ENCODE peak calls at places on chromosome 19, in five cellular contexts. R is mammary epithelial cell, Z is endodermal cell, A is colonic mucosa, C is GM23248. V is an unnamed sample.
A peak's percentile ranks its signal among the peaks of the same experiment; 100 is the strongest.

GRCh38 chr19:50490411-50490811 is 13.8 kb upstream of the GARIN5A start:
- DNase-seq in Z (peak; percentile 39), A (no peak), C (no peak), R (no peak), V (no peak)

GRCh38 chr19:14407889-14408640 is 11.1 kb downstream of the DDX39A start:
- DNase-seq in A (peak; percentile 90), Z (no peak), C (no peak), R (no peak), V (no peak)

GRCh38 chr19:16266586-16266942 is 58.1 kb upstream of the KLF2 start:
- DNase-seq in Z (no peak), C (no peak), R (no peak), A (no peak), V (no peak)

GRCh38 chr19:38737921-38738731 is 6.1 kb downstream of the CAPN12 start:
- DNase-seq in C (no peak), Z (peak; percentile 51), A (no peak), R (peak; percentile 0), V (no peak)

GRCh38 chr19:17235618-17236413 is 9.8 kb downstream of the OCEL1 start:
- DNase-seq in Z (peak; percentile 85), R (peak; percentile 61), C (peak; percentile 90), A (peak; percentile 68), V (peak; percentile 78)

GRCh38 chr19:15112385-15112784 is 5.2 kb downstream of the SYDE1 start:
- DNase-seq in C (peak; percentile 30), R (peak; percentile 47), Z (peak; percentile 81), A (no peak), V (peak; percentile 75)

GRCh38 chr19:56191115-56191514 is 6.5 kb downstream of the ZSCAN5B start:
- DNase-seq in C (no peak), R (no peak), A (no peak), Z (peak; percentile 63), V (peak; percentile 40)

GRCh38 chr19:40954573-40954972 is 36.5 kb upstream of the CYP2B6 start:
- DNase-seq in C (no peak), A (no peak), R (no peak), Z (no peak), V (peak; percentile 45)

GRCh38 chr19:58439576-58440554 is at the start of gene ZNF132:
- DNase-seq in C (peak; percentile 100), Z (peak; percentile 67), R (peak; percentile 98), A (peak; percentile 97), V (peak; percentile 100)

GRCh38 chr19:19474950-19475781 is 40.2 kb downstream of the TSSK6 start:
- DNase-seq in A (no peak), R (no peak), C (no peak), Z (peak; percentile 66), V (peak; percentile 73)

GRCh38 chr19:5563941-5564612 is 3.7 kb downstream of the TINCR start:
- DNase-seq in C (peak; percentile 73), R (peak; percentile 77), A (no peak), Z (no peak), V (no peak)

GRCh38 chr19:17829855-17830566 is 8.7 kb upstream of the INSL3 start:
- DNase-seq in R (no peak), Z (peak; percentile 96), C (peak; percentile 58), A (peak; percentile 63), V (peak; percentile 94)

GRCh38 chr19:38538793-38539528 is 78.8 kb downstream of the MAP4K1 start:
- DNase-seq in C (no peak), R (peak; percentile 28), A (no peak), Z (no peak), V (no peak)

GRCh38 chr19:28987177-28987576 is 225.8 kb downstream of the UQCRFS1 start:
- DNase-seq in R (no peak), C (no peak), A (no peak), Z (no peak), V (no peak)

GRCh38 chr19:41702208-41702651 is 6.2 kb upstream of the CEACAM5 start:
- DNase-seq in Z (peak; percentile 10), R (peak; percentile 30), C (peak; percentile 47), A (no peak), V (no peak)

GRCh38 chr19:38063921-38064320 is 156.9 kb downstream of the SIPA1L3 start:
- DNase-seq in Z (no peak), R (no peak), A (no peak), C (no peak), V (no peak)

GRCh38 chr19:6116749-6117430 is 6.6 kb upstream of the RFX2 start:
- DNase-seq in R (no peak), Z (no peak), A (no peak), C (no peak), V (no peak)

GRCh38 chr19:55304279-55304978 is 20.6 kb downstream of the BRSK1 start:
- DNase-seq in A (no peak), Z (peak; percentile 81), C (peak; percentile 43), R (peak; percentile 52), V (peak; percentile 92)

GRCh38 chr19:18340990-18341868 is 831 bp downstream of the PGPEP1 start:
- DNase-seq in A (peak; percentile 82), Z (peak; percentile 75), R (no peak), C (peak; percentile 81), V (peak; percentile 47)

GRCh38 chr19:14961956-14962685 is 17.5 kb downstream of the SLC1A6 start:
- DNase-seq in A (no peak), R (no peak), Z (no peak), C (no peak), V (no peak)

GRCh38 chr19:31304877-31305312 is 44.3 kb downstream of the TSHZ3 start:
- DNase-seq in R (no peak), Z (no peak), C (no peak), A (no peak), V (no peak)

GRCh38 chr19:3570619-3571018 is 2.1 kb upstream of the HMG20B start:
- DNase-seq in R (peak; percentile 87), C (no peak), Z (no peak), A (no peak), V (no peak)

GRCh38 chr19:43519436-43520088 is 7.4 kb downstream of the ETHE1 start:
- DNase-seq in A (peak; percentile 77), R (peak; percentile 93), Z (peak; percentile 91), C (peak; percentile 94), V (peak; percentile 96)

GRCh38 chr19:14112809-14113385 is 4.7 kb downstream of the PRKACA start:
- DNase-seq in A (no peak), C (peak; percentile 53), Z (no peak), R (no peak), V (peak; percentile 57)

GRCh38 chr19:38778733-38779132 is 5.4 kb upstream of the LGALS7 start:
- DNase-seq in R (no peak), A (no peak), C (no peak), Z (no peak), V (no peak)

GRCh38 chr19:28956421-28956820 is 256.5 kb downstream of the UQCRFS1 start:
- DNase-seq in C (no peak), A (no peak), R (no peak), Z (peak; percentile 2), V (no peak)

GRCh38 chr19:35773020-35773809 is 2.1 kb upstream of the ARHGAP33 start:
- DNase-seq in A (no peak), R (peak; percentile 51), Z (no peak), C (peak; percentile 76), V (no peak)

GRCh38 chr19:48963371-48964204 is 1.5 kb upstream of the FTL start:
- DNase-seq in Z (peak; percentile 94), C (peak; percentile 85), A (peak; percentile 85), R (no peak), V (peak; percentile 89)
- H3K4me3 ChIP-seq in Z (peak overlapping the region; percentile 76), C (peak overlapping the region; percentile 58), A (peak overlapping the region; percentile 89), R (no peak overlapping the region), V (peak overlapping the region; percentile 100)

DNA sequence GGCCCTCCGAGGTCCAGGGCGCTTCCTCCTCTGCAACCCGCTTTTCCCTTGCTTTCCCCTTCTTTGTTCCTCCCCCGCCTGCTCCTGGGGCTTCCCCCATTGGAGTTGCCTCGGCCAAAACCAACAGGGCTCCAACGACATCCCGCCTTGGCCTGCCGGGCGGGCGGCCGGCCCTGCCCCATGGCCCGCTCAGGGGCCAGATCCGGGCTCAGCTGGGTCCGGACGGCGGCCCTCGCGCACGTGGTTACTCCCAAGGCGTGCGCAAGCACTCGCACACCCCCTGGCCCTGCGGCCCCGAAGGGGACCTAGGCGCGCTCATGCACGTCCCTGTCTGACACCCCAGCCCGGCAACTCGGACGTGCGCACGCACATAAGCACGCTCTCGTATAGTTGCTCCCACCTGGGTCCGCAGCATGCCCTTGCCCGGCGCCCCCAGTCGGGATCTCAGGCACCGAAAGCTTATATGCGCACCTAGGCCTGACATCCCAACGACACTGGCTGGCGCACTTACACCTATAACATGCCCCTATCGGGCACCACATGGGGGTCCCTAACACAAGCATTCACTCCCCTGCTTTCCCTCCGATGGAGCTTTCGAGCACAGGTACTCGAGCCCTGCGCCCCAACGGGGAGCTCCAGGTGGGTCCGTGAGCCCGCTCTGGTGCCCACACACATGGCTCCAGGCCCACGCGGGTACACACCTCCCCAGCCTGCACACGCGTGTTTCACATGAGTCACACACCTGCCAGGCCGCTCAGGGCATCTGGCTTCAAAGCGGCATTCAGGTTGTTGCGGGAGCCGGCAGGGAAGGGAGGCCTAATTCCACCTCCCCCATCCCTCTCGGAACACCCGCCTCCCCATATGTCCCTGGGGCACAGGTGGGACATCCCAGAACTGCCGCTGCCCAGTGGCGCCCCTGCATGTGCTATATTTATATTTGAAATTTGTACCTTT is 15.0 kb downstream of the NFIX start:
- DNase-seq in R (no peak), C (peak; percentile 4), Z (peak; percentile 63), A (no peak), V (peak; percentile 58)
- H3K4me3 ChIP-seq in R (no peak overlapping the region), C (no peak overlapping the region), Z (no peak overlapping the region), A (no peak overlapping the region), V (peak overlapping the region; percentile 47)

DNA sequence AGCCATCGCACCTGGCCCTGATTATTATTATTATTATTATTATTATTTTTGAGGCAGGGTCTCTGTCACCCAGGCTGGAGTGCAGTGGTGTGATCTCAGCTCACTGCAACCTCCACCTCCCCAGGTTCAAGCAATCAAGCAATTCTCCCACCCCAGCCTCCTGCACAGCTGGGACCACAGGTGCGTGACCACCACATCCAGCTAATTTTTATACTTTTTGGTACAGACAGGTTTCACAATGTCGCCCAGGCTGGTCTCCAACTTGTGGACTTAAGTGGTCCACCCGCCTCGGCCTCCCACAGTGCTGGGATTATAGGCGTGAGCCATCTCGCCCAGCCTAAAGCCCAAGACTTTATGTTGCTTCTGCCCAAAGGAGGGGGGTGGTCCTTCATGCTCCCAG is 6.0 kb upstream of the AP1M2 start:
- DNase-seq in A (no peak), Z (no peak), R (no peak), C (no peak), V (no peak)
- H3K4me3 ChIP-seq in A (no peak overlapping the region), Z (no peak overlapping the region), R (no peak overlapping the region), C (no peak overlapping the region), V (no peak overlapping the region)

GRCh38 chr19:1241417-1242095 is at the start of gene ATP5F1D:
- DNase-seq in C (peak; percentile 98), Z (peak; percentile 97), A (peak; percentile 93), R (peak; percentile 91), V (peak; percentile 98)

GRCh38 chr19:1238373-1239303 is 833 bp upstream of the CBARP start:
- DNase-seq in C (no peak), R (no peak), A (no peak), Z (peak; percentile 62), V (no peak)

GRCh38 chr19:1239796-1240737 is 1.5 kb upstream of the ATP5F1D start:
- DNase-seq in C (peak; percentile 97), R (peak; percentile 70), A (peak; percentile 80), Z (peak; percentile 94), V (peak; percentile 94)

GRCh38 chr19:1239420-1239795 is 1.6 kb upstream of the CBARP start:
- DNase-seq in R (no peak), Z (no peak), A (no peak), C (no peak), V (no peak)

DNA sequence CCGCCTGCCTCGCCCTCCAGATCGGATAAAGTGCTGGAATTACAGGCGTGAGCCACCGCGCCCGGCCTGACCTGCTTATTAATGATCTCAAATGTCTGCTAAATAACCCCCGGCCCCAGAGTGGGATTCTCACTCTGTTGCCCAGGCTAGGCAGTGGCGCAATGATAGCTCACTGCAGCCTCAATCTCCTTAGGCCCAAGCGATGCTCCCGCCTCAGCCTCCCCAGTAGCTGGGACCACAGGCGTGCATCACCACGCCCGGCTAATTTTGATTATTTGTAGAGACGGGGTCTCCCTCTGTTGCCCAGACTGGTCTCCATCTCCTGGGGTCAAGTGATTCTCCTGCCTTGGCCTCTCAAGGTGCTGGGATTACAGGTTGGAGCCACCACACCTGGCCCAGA is 626 bp upstream of the ATP5F1D start:
- DNase-seq in C (no peak), R (no peak), A (no peak), Z (peak; percentile 61), V (no peak)
- H3K4me3 ChIP-seq in C (peak overlapping the region; percentile 81), R (peak overlapping the region; percentile 74), A (peak overlapping the region; percentile 91), Z (peak overlapping the region; percentile 78), V (peak overlapping the region; percentile 95)